ENCODE peak calls at places on chromosomes 7 and 10, in four cellular contexts. One of them, this sample, is unnamed.
A peak's percentile ranks its signal among the peaks of the same experiment; 100 is the strongest.

GRCh38 chr7:129780257-129781127 is 169.0 kb downstream of the NRF1 start:
- DNase-seq in right atrium auricular region: no peak
- DNase-seq in psoas muscle: peak; percentile 73
- DNase-seq in transverse colon: peak; percentile 91
- DNase-seq in this sample: no peak

GRCh38 chr7:738241-738640 is 11.2 kb upstream of the PRKAR1B start:
- DNase-seq in psoas muscle: no peak
- DNase-seq in right atrium auricular region: no peak
- DNase-seq in transverse colon: no peak
- DNase-seq in this sample: no peak

GRCh38 chr10:121935702-121936101 is 7.9 kb upstream of the ATE1 start:
- DNase-seq in psoas muscle: no peak
- DNase-seq in right atrium auricular region: peak; percentile 44
- DNase-seq in transverse colon: peak; percentile 76
- DNase-seq in this sample: no peak

GRCh38 chr7:134742688-134743350 is 36.6 kb upstream of the CALD1 start:
- DNase-seq in right atrium auricular region: no peak
- DNase-seq in transverse colon: peak; percentile 35
- DNase-seq in psoas muscle: no peak
- DNase-seq in this sample: no peak

GRCh38 chr7:36971515-36972139 is 247.3 kb upstream of the AOAH start:
- DNase-seq in transverse colon: no peak
- DNase-seq in psoas muscle: no peak
- DNase-seq in right atrium auricular region: no peak
- DNase-seq in this sample: no peak

GRCh38 chr7:94907420-94908203 is at the start of gene PPP1R9A:
- DNase-seq in psoas muscle: peak; percentile 70
- DNase-seq in right atrium auricular region: no peak
- DNase-seq in transverse colon: peak; percentile 61
- DNase-seq in this sample: no peak

GRCh38 chr10:131577786-131578471 is 266.4 kb upstream of the TCERG1L start:
- DNase-seq in right atrium auricular region: peak; percentile 52
- DNase-seq in psoas muscle: no peak
- DNase-seq in transverse colon: no peak
- DNase-seq in this sample: no peak

GRCh38 chr7:107045980-107046379 is 1.5 kb downstream of the PRKAR2B start:
- DNase-seq in right atrium auricular region: no peak
- DNase-seq in psoas muscle: no peak
- DNase-seq in transverse colon: no peak
- DNase-seq in this sample: no peak

GRCh38 chr10:92420554-92421275 is 129.7 kb downstream of the MARCHF5 start:
- DNase-seq in right atrium auricular region: no peak
- DNase-seq in psoas muscle: no peak
- DNase-seq in transverse colon: no peak
- DNase-seq in this sample: no peak

GRCh38 chr7:7972128-7972527 is 3.5 kb downstream of the GLCCI1 start:
- DNase-seq in psoas muscle: no peak
- DNase-seq in transverse colon: no peak
- DNase-seq in right atrium auricular region: no peak
- DNase-seq in this sample: peak; percentile 21

GRCh38 chr10:85679696-85680095 is 686.9 kb downstream of the GRID1 start:
- DNase-seq in psoas muscle: no peak
- DNase-seq in transverse colon: no peak
- DNase-seq in right atrium auricular region: no peak
- DNase-seq in this sample: no peak

GRCh38 chr10:24223953-24224352 is 15.0 kb downstream of the KIAA1217 start:
- DNase-seq in transverse colon: no peak
- DNase-seq in right atrium auricular region: no peak
- DNase-seq in psoas muscle: no peak
- DNase-seq in this sample: no peak

GRCh38 chr7:46859963-46860475 is 721.9 kb downstream of the TNS3 start:
- DNase-seq in psoas muscle: no peak
- DNase-seq in right atrium auricular region: no peak
- DNase-seq in transverse colon: no peak
- DNase-seq in this sample: no peak

GRCh38 chr7:132545756-132546155 is 30.5 kb downstream of the PLXNA4 start:
- DNase-seq in psoas muscle: no peak
- DNase-seq in right atrium auricular region: no peak
- DNase-seq in transverse colon: no peak
- DNase-seq in this sample: no peak

GRCh38 chr7:142328006-142328405 is 70.1 kb upstream of the PRSS58 start:
- DNase-seq in psoas muscle: no peak
- DNase-seq in transverse colon: no peak
- DNase-seq in right atrium auricular region: no peak
- DNase-seq in this sample: no peak

GRCh38 chr10:50594012-50594411 is 29.7 kb downstream of the SGMS1 start:
- DNase-seq in psoas muscle: no peak
- DNase-seq in transverse colon: no peak
- DNase-seq in right atrium auricular region: no peak
- DNase-seq in this sample: no peak

GRCh38 chr7:141201145-141201885 is 127.5 kb downstream of the TMEM178B start:
- DNase-seq in right atrium auricular region: no peak
- DNase-seq in transverse colon: no peak
- DNase-seq in psoas muscle: no peak
- DNase-seq in this sample: no peak

GRCh38 chr10:124916098-124916584 is 25.8 kb upstream of the ZRANB1 start:
- DNase-seq in psoas muscle: no peak
- DNase-seq in transverse colon: no peak
- DNase-seq in right atrium auricular region: no peak
- DNase-seq in this sample: no peak

GRCh38 chr10:22427890-22428571 is 82.7 kb downstream of the SPAG6 start:
- DNase-seq in right atrium auricular region: no peak
- DNase-seq in psoas muscle: no peak
- DNase-seq in transverse colon: no peak
- DNase-seq in this sample: no peak

GRCh38 chr7:13908667-13909382 is 80.6 kb downstream of the ETV1 start:
- DNase-seq in right atrium auricular region: no peak
- DNase-seq in transverse colon: no peak
- DNase-seq in psoas muscle: no peak
- DNase-seq in this sample: no peak

GRCh38 chr7:50382455-50382854 is 67.7 kb downstream of the FIGNL1 start:
- DNase-seq in transverse colon: no peak
- DNase-seq in right atrium auricular region: no peak
- DNase-seq in psoas muscle: no peak
- DNase-seq in this sample: no peak

GRCh38 chr10:102038410-102038809 is 17.6 kb downstream of the ARMH3 start:
- DNase-seq in transverse colon: no peak
- DNase-seq in psoas muscle: no peak
- DNase-seq in right atrium auricular region: no peak
- DNase-seq in this sample: no peak

GRCh38 chr7:82472966-82473365 is 29.4 kb upstream of the CACNA2D1 start:
- DNase-seq in transverse colon: no peak
- DNase-seq in psoas muscle: peak; percentile 34
- DNase-seq in right atrium auricular region: no peak
- DNase-seq in this sample: no peak

GRCh38 chr10:34739915-34740314 is 75.2 kb downstream of the PARD3 start:
- DNase-seq in psoas muscle: peak; percentile 79
- DNase-seq in right atrium auricular region: no peak
- DNase-seq in transverse colon: peak; percentile 39
- DNase-seq in this sample: no peak

GRCh38 chr7:137694405-137694804 is 152.4 kb downstream of the DGKI start:
- DNase-seq in transverse colon: no peak
- DNase-seq in psoas muscle: no peak
- DNase-seq in right atrium auricular region: no peak
- DNase-seq in this sample: no peak

GRCh38 chr10:103053659-103054581 is 135.8 kb downstream of the CNNM2 start:
- DNase-seq in right atrium auricular region: peak; percentile 74
- DNase-seq in transverse colon: peak; percentile 51
- DNase-seq in psoas muscle: peak; percentile 60
- DNase-seq in this sample: peak; percentile 42

GRCh38 chr7:149882264-149883048 is 8.7 kb downstream of the ATP6V0E2 start:
- DNase-seq in psoas muscle: no peak
- DNase-seq in transverse colon: no peak
- DNase-seq in right atrium auricular region: no peak
- DNase-seq in this sample: no peak

GRCh38 chr7:113504691-113505090 is 386.3 kb upstream of the SMIM30 start:
- DNase-seq in transverse colon: no peak
- DNase-seq in right atrium auricular region: no peak
- DNase-seq in psoas muscle: no peak
- DNase-seq in this sample: no peak

GRCh38 chr7:101576993-101577392 is 52.1 kb downstream of the MYL10 start:
- DNase-seq in right atrium auricular region: no peak
- DNase-seq in transverse colon: no peak
- DNase-seq in psoas muscle: no peak
- DNase-seq in this sample: no peak

GRCh38 chr7:101580596-101580995 is 48.5 kb downstream of the MYL10 start:
- DNase-seq in right atrium auricular region: no peak
- DNase-seq in psoas muscle: no peak
- DNase-seq in transverse colon: no peak
- DNase-seq in this sample: no peak

GRCh38 chr7:101572156-101572555 is 56.9 kb downstream of the MYL10 start:
- DNase-seq in transverse colon: no peak
- DNase-seq in right atrium auricular region: no peak
- DNase-seq in psoas muscle: no peak
- DNase-seq in this sample: no peak

GRCh38 chr7:101575731-101576130 is 53.4 kb downstream of the MYL10 start:
- DNase-seq in right atrium auricular region: no peak
- DNase-seq in transverse colon: no peak
- DNase-seq in psoas muscle: no peak
- DNase-seq in this sample: no peak

DNA sequence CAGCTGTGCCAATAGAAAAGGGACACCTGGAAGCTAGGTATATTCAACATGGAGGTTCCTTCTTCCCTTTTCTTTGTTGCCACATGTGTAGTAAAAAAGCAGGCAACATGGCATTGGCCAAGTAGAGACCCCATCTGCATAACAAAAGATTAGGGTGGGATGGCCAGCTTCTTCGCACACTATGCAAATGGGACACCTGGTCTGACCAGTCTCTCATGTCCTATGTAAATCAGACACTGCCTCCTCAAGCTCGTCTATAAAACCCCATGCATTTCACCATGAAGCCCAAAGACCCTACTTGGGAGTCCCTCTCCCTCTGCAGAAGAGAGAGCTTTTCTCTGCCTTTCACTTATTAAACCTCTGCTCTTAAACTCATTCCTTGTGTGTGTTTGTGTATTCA is 53.9 kb downstream of the MYL10 start:
- DNase-seq in psoas muscle: no peak
- DNase-seq in right atrium auricular region: no peak
- DNase-seq in transverse colon: no peak
- DNase-seq in this sample: no peak
- H3K4me3 ChIP-seq in psoas muscle: no peak overlapping the region
- H3K4me3 ChIP-seq in right atrium auricular region: no peak overlapping the region
- H3K4me3 ChIP-seq in transverse colon: no peak overlapping the region
- H3K4me3 ChIP-seq in this sample: no peak overlapping the region

GRCh38 chr10:5547934-5548660 is 23.3 kb downstream of the CALML3 start:
- DNase-seq in psoas muscle: peak; percentile 42
- DNase-seq in right atrium auricular region: no peak
- DNase-seq in transverse colon: peak; percentile 68
- DNase-seq in this sample: no peak
- H3K4me3 ChIP-seq in psoas muscle: peak overlapping the region; percentile 36
- H3K4me3 ChIP-seq in right atrium auricular region: no peak overlapping the region
- H3K4me3 ChIP-seq in transverse colon: peak overlapping the region; percentile 31
- H3K4me3 ChIP-seq in this sample: no peak overlapping the region

GRCh38 chr7:4861227-4861626 is 603 bp downstream of the PAPOLB start:
- DNase-seq in transverse colon: no peak
- DNase-seq in psoas muscle: no peak
- DNase-seq in right atrium auricular region: no peak
- DNase-seq in this sample: no peak
- H3K4me3 ChIP-seq in transverse colon: peak overlapping the region; percentile 40
- H3K4me3 ChIP-seq in psoas muscle: peak overlapping the region; percentile 39
- H3K4me3 ChIP-seq in right atrium auricular region: no peak overlapping the region
- H3K4me3 ChIP-seq in this sample: no peak overlapping the region

GRCh38 chr10:126588024-126588423 is 82.5 kb downstream of the C10orf90 start:
- DNase-seq in psoas muscle: no peak
- DNase-seq in transverse colon: no peak
- DNase-seq in right atrium auricular region: no peak
- DNase-seq in this sample: no peak
- H3K4me3 ChIP-seq in psoas muscle: no peak overlapping the region
- H3K4me3 ChIP-seq in transverse colon: no peak overlapping the region
- H3K4me3 ChIP-seq in right atrium auricular region: no peak overlapping the region
- H3K4me3 ChIP-seq in this sample: no peak overlapping the region

GRCh38 chr10:80458263-80458625 is 4.1 kb downstream of the TSPAN14 start:
- DNase-seq in psoas muscle: no peak
- DNase-seq in right atrium auricular region: no peak
- DNase-seq in transverse colon: no peak
- DNase-seq in this sample: no peak

GRCh38 chr10:80458638-80459037 is 4.5 kb downstream of the TSPAN14 start:
- DNase-seq in right atrium auricular region: no peak
- DNase-seq in transverse colon: no peak
- DNase-seq in psoas muscle: no peak
- DNase-seq in this sample: no peak

GRCh38 chr10:80457554-80458262 is 3.6 kb downstream of the TSPAN14 start:
- DNase-seq in psoas muscle: no peak
- DNase-seq in transverse colon: no peak
- DNase-seq in right atrium auricular region: no peak
- DNase-seq in this sample: no peak

GRCh38 chr10:80460399-80461207 is 6.5 kb downstream of the TSPAN14 start:
- DNase-seq in transverse colon: peak; percentile 87
- DNase-seq in right atrium auricular region: no peak
- DNase-seq in psoas muscle: no peak
- DNase-seq in this sample: no peak

GRCh38 chr10:80459047-80459865 is 5.1 kb downstream of the TSPAN14 start:
- DNase-seq in psoas muscle: peak; percentile 75
- DNase-seq in transverse colon: peak; percentile 86
- DNase-seq in right atrium auricular region: peak; percentile 85
- DNase-seq in this sample: peak; percentile 61
- H3K4me3 ChIP-seq in psoas muscle: peak overlapping the region; percentile 28
- H3K4me3 ChIP-seq in transverse colon: peak overlapping the region; percentile 13
- H3K4me3 ChIP-seq in right atrium auricular region: peak overlapping the region; percentile 6
- H3K4me3 ChIP-seq in this sample: peak overlapping the region; percentile 87

GRCh38 chr10:29736325-29737208 is 101.8 kb upstream of the SVIL start:
- DNase-seq in right atrium auricular region: peak; percentile 65
- DNase-seq in psoas muscle: peak; percentile 83
- DNase-seq in transverse colon: peak; percentile 70
- DNase-seq in this sample: peak; percentile 20

GRCh38 chr10:29734980-29735627 is 100.3 kb upstream of the SVIL start:
- DNase-seq in right atrium auricular region: peak; percentile 78
- DNase-seq in transverse colon: peak; percentile 66
- DNase-seq in psoas muscle: peak; percentile 91
- DNase-seq in this sample: peak; percentile 37

GRCh38 chr10:29735628-29736324 is 101.0 kb upstream of the SVIL start:
- DNase-seq in psoas muscle: peak; percentile 95
- DNase-seq in right atrium auricular region: peak; percentile 89
- DNase-seq in transverse colon: peak; percentile 92
- DNase-seq in this sample: peak; percentile 84

GRCh38 chr10:29734640-29734979 is 99.8 kb upstream of the SVIL start:
- DNase-seq in transverse colon: no peak
- DNase-seq in psoas muscle: no peak
- DNase-seq in right atrium auricular region: no peak
- DNase-seq in this sample: no peak

GRCh38 chr10:29737209-29737565 is 102.4 kb upstream of the SVIL start:
- DNase-seq in right atrium auricular region: no peak
- DNase-seq in transverse colon: no peak
- DNase-seq in psoas muscle: no peak
- DNase-seq in this sample: no peak
- H3K4me3 ChIP-seq in right atrium auricular region: peak overlapping the region; percentile 53
- H3K4me3 ChIP-seq in transverse colon: peak overlapping the region; percentile 76
- H3K4me3 ChIP-seq in psoas muscle: peak overlapping the region; percentile 94
- H3K4me3 ChIP-seq in this sample: no peak overlapping the region